ENCODE peak calls at places on chromosomes 13 and 19, in eight cellular contexts. K is IMR-90; W is prostate gland; X is NCI-H748 treated with DMSO at 0.1 percent for 48 hours; H is stimulated activated CD4-positive, alpha-beta T cell treated with anti-CD3 and anti-CD28 coated beads, Interleukin-2, amount 100 ng/mL, for 24 hours; Z is PC-9; S is CD4-positive, alpha-beta T cell; C is neural progenitor cell. A is an unnamed sample.

GRCh38 chr13:41548031-41548430 is 90.7 kb downstream of the RGCC start:
- DNase-seq in H (no peak), S (no peak), Z (no peak), K (no peak), C (no peak), X (no peak), W (no peak), A (no peak)

GRCh38 chr19:56324425-56324824 is 9.8 kb upstream of the ZSCAN5A start:
- DNase-seq in Z (no peak), K (no peak), C (no peak), X (no peak), S (no peak), H (no peak), W (no peak), A (no peak)

GRCh38 chr19:21612403-21612872 is 107.0 kb downstream of the ZNF429 start:
- DNase-seq in H (no peak), W (no peak), C (no peak), Z (no peak), X (no peak), K (no peak), S (no peak), A (no peak)

GRCh38 chr13:30421093-30422055 is 919 bp upstream of the UBE2L5 start:
- DNase-seq in Z (peak; percentile 58), S (peak; percentile 10), K (peak; percentile 80), H (peak; percentile 32), X (peak; percentile 81), C (peak; percentile 90), W (peak; percentile 72), A (no peak)

GRCh38 chr19:17681505-17682125 is 6.5 kb downstream of the UNC13A start:
- DNase-seq in Z (no peak), C (peak; percentile 86), S (no peak), K (peak; percentile 56), W (no peak), X (no peak), H (peak; percentile 43), A (no peak)

GRCh38 chr19:54189020-54189667 is at the start of gene MBOAT7:
- DNase-seq in H (no peak), Z (peak; percentile 56), S (no peak), X (no peak), W (no peak), C (no peak), K (no peak), A (no peak)

GRCh38 chr13:100666124-100666523 is 8.5 kb downstream of the TMTC4 start:
- DNase-seq in Z (no peak), K (no peak), S (no peak), C (no peak), W (no peak), X (peak; percentile 10), H (no peak), A (peak; percentile 38)

GRCh38 chr19:1855828-1856255 is 7.5 kb downstream of the KLF16 start:
- DNase-seq in Z (no peak), K (peak; percentile 23), S (no peak), H (no peak), W (no peak), C (no peak), X (no peak), A (no peak)

GRCh38 chr19:48739835-48740704 is at the start of gene RASIP1:
- DNase-seq in W (no peak), C (peak; percentile 11), H (no peak), X (no peak), S (no peak), Z (no peak), K (no peak), A (no peak)

GRCh38 chr19:23395041-23395721 is at the start of gene ZNF91:
- DNase-seq in S (peak; percentile 84), H (peak; percentile 92), Z (peak; percentile 94), W (peak; percentile 98), C (peak; percentile 98), X (peak; percentile 78), K (peak; percentile 96), A (peak; percentile 96)

GRCh38 chr13:88063741-88064140 is 392.6 kb downstream of the SLITRK5 start:
- DNase-seq in H (no peak), S (no peak), W (no peak), C (no peak), X (no peak), K (no peak), Z (no peak), A (no peak)

GRCh38 chr19:1592755-1593628 is at the start of gene MBD3:
- DNase-seq in Z (peak; percentile 71), X (peak; percentile 57), K (peak; percentile 93), W (peak; percentile 92), H (peak; percentile 87), S (peak; percentile 85), C (peak; percentile 99), A (peak; percentile 67)

GRCh38 chr13:48431431-48431830 is 18.5 kb upstream of the LPAR6 start:
- DNase-seq in S (no peak), X (no peak), C (peak; percentile 18), H (no peak), W (no peak), K (no peak), Z (no peak), A (no peak)

GRCh38 chr13:21117104-21117809 is 55.9 kb upstream of the LATS2 start:
- DNase-seq in H (no peak), Z (no peak), X (no peak), S (no peak), K (no peak), W (no peak), C (no peak), A (no peak)

GRCh38 chr13:92572190-92572589 is 654.4 kb upstream of the GPC6 start:
- DNase-seq in K (no peak), Z (no peak), H (no peak), X (no peak), C (peak; percentile 11), W (no peak), S (no peak), A (no peak)

GRCh38 chr13:30026093-30026492 is 175.7 kb upstream of the UBL3 start:
- DNase-seq in Z (no peak), S (no peak), K (peak; percentile 96), H (no peak), C (no peak), W (no peak), X (no peak), A (no peak)

GRCh38 chr13:98486412-98486811 is 90.5 kb downstream of the STK24 start:
- DNase-seq in C (no peak), Z (no peak), H (no peak), K (no peak), X (no peak), S (no peak), W (no peak), A (no peak)

GRCh38 chr19:13095934-13096890 is 6.4 kb downstream of the LYL1 start:
- DNase-seq in Z (no peak), S (no peak), C (peak; percentile 90), X (no peak), H (no peak), W (no peak), K (no peak), A (no peak)

GRCh38 chr19:52592301-52592700 is 22.2 kb downstream of the ZNF701 start:
- DNase-seq in W (no peak), Z (no peak), H (no peak), K (no peak), S (no peak), X (no peak), C (no peak), A (no peak)

GRCh38 chr13:104414771-104415170 is 1348.6 kb upstream of the SLC10A2 start:
- DNase-seq in C (no peak), H (no peak), K (no peak), Z (no peak), W (no peak), S (no peak), X (no peak), A (no peak)

GRCh38 chr13:20702945-20703784 is at the start of gene IL17D:
- DNase-seq in S (no peak), H (peak; percentile 38), X (peak; percentile 66), W (no peak), Z (peak; percentile 39), K (no peak), C (peak; percentile 59), A (no peak)

GRCh38 chr13:28964052-28964451 is 143.9 kb downstream of the MTUS2 start:
- DNase-seq in Z (no peak), X (no peak), H (no peak), S (no peak), K (no peak), W (no peak), C (no peak), A (no peak)

GRCh38 chr13:112072531-112073244 is 5.7 kb downstream of the SOX1 start:
- DNase-seq in S (no peak), C (peak; percentile 88), K (no peak), W (no peak), H (no peak), X (peak; percentile 65), Z (no peak), A (no peak)

GRCh38 chr19:18046066-18046718 is 38.2 kb downstream of the ARRDC2 start:
- DNase-seq in S (no peak), X (no peak), C (no peak), H (no peak), Z (peak; percentile 91), W (no peak), K (peak; percentile 82), A (peak; percentile 38)

GRCh38 chr13:32024750-32025149 is 6.8 kb upstream of the FRY start:
- DNase-seq in H (no peak), W (no peak), X (no peak), K (no peak), C (no peak), S (no peak), Z (no peak), A (no peak)

GRCh38 chr19:1905071-1905862 is at the start of the genes ADAT3 and SCAMP4:
- DNase-seq in Z (peak; percentile 92), W (peak; percentile 99), K (peak; percentile 99), S (peak; percentile 98), H (peak; percentile 98), X (peak; percentile 90), C (peak; percentile 99), A (peak; percentile 91)

GRCh38 chr13:112760440-112760839 is 70.6 kb downstream of the ATP11A start:
- DNase-seq in Z (peak; percentile 56), C (no peak), K (peak; percentile 87), X (no peak), H (no peak), S (no peak), W (no peak), A (no peak)

GRCh38 chr19:48394331-48395169 is 1.1 kb downstream of the GRIN2D start:
- DNase-seq in X (no peak), K (no peak), H (no peak), C (no peak), Z (peak; percentile 28), W (no peak), S (no peak), A (no peak)

GRCh38 chr19:919157-920050 is 2.3 kb downstream of the KISS1R start:
- DNase-seq in Z (no peak), C (peak; percentile 57), W (no peak), K (no peak), S (peak; percentile 44), H (no peak), X (peak; percentile 44), A (no peak)

GRCh38 chr13:60431108-60431700 is 34.2 kb downstream of the TDRD3 start:
- DNase-seq in H (no peak), C (peak; percentile 59), W (no peak), K (peak; percentile 72), X (peak; percentile 80), Z (peak; percentile 63), S (no peak), A (peak; percentile 41)

GRCh38 chr19:51571599-51571998 is 516 bp downstream of the ZNF175 start:
- DNase-seq in K (peak; percentile 12), S (no peak), H (no peak), C (no peak), W (no peak), Z (no peak), X (no peak), A (no peak)

GRCh38 chr13:111399334-111399733 is 78.9 kb downstream of the TEX29 start:
- DNase-seq in Z (no peak), H (no peak), C (no peak), K (no peak), W (no peak), X (no peak), S (no peak), A (no peak)

GRCh38 chr13:20303636-20304035 is 71.5 kb upstream of the GJB6 start:
- DNase-seq in X (no peak), S (no peak), H (no peak), W (no peak), K (no peak), Z (no peak), C (no peak), A (no peak)

GRCh38 chr19:5193192-5193591 is 147.4 kb downstream of the PTPRS start:
- DNase-seq in K (no peak), Z (no peak), W (no peak), X (no peak), S (no peak), C (peak; percentile 98), H (no peak), A (no peak)

A was measured in NCI-H1694.